ENCODE peak calls at places on chromosome 4, in six cellular contexts. S is CD4-positive, alpha-beta T cell; Y is fibroblast of lung; K is transverse colon; W is ovary; I is Karpas-422. Q is an unnamed sample.

GRCh38 chr4:173230077-173230476 is 61.5 kb downstream of the GALNT7 start:
- DNase-seq in Y (no peak), I (no peak), S (no peak), W (no peak), K (no peak), Q (no peak)

GRCh38 chr4:48970471-48970921 is 15.6 kb upstream of the CWH43 start:
- DNase-seq in I (no peak), W (no peak), Y (peak), K (no peak), S (no peak), Q (no peak)

GRCh38 chr4:109012286-109012880 is 249.5 kb upstream of the ETNPPL start:
- DNase-seq in W (no peak), Y (no peak), S (no peak), I (no peak), K (no peak), Q (no peak)

GRCh38 chr4:169682360-169683047 is 62.1 kb downstream of the CLCN3 start:
- DNase-seq in Y (no peak), W (no peak), I (no peak), K (no peak), S (no peak), Q (no peak)

GRCh38 chr4:26779674-26780073 is 81.0 kb upstream of the STIM2 start:
- DNase-seq in I (no peak), Y (peak), S (no peak), K (no peak), W (no peak), Q (no peak)

GRCh38 chr4:96092151-96092705 is 252.3 kb downstream of the PDHA2 start:
- DNase-seq in Y (no peak), K (no peak), I (no peak), S (no peak), W (no peak), Q (no peak)

GRCh38 chr4:72302981-72303704 is 265.9 kb downstream of the ADAMTS3 start:
- DNase-seq in I (peak), W (no peak), S (peak), K (peak), Y (peak), Q (no peak)

GRCh38 chr4:137740192-137740591 is 207.9 kb upstream of the PCDH18 start:
- DNase-seq in W (no peak), S (no peak), I (no peak), Y (no peak), K (no peak), Q (no peak)

DNA sequence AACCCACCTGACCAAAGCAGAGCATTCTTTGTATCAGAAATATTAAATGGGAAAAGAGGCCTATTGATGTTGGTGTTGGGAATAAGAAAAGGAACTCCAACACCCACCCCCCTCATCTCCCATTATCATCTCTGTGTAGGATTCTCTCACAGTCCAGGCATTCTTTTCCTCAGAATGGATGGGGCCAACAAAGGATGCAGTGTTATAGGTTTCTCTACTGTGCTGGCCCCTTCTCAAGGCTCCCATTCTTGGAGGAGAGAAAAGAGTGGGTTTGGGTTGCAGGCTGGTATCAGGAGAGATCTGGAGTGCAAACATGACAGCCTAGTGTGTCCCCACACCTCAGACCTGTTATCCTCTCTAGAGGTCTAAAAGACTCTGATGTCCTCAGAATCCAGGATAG is 59.6 kb downstream of the UGT8 start:
- DNase-seq in S (no peak), W (no peak), I (no peak), Y (no peak), K (no peak), Q (no peak)
- H3K27ac ChIP-seq in S (no peak), W (no peak), I (no peak), Y (no peak), K (no peak), Q (no peak)

DNA sequence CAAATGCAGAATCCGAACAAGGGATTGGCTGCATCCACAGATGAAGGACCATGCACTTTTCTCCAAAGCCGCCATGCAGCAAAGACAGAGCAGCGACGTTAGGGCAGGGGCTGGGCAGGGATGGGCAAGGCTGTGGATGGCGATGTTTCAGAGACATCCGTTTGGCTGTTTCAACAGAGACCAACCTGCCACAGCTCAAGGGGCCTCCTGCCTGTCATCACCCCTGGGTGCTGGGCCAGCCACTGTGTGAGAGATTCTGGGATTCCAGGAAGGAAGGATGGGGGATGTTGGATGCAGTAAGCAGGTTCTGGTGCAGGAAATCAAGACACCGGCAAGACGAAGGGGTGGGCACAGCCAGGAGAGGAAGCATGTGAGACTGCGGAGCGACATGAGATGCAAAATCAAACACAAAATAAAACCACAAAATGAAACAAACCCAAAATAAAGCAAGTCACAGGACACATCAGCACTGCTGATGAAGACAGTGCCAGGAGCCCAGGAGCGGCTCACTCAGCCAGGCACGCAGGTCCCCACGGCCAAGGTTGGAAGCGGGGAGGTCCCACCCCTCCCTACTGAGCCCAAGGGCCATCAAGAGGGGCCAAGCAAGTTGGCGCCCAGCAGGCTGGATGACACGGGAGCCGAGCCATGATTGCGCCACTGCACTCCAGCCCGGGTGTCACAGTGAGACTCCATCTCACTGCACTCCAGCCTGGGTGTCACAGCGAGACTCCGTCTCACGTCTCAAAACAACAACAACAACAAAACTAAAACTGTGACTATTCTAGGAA is 68.1 kb downstream of the FAM53A start:
- DNase-seq in K (no peak), S (no peak), W (no peak), Y (no peak), I (no peak), Q (no peak)
- H3K27ac ChIP-seq in K (no peak), S (no peak), W (no peak), Y (no peak), I (no peak), Q (no peak)

DNA sequence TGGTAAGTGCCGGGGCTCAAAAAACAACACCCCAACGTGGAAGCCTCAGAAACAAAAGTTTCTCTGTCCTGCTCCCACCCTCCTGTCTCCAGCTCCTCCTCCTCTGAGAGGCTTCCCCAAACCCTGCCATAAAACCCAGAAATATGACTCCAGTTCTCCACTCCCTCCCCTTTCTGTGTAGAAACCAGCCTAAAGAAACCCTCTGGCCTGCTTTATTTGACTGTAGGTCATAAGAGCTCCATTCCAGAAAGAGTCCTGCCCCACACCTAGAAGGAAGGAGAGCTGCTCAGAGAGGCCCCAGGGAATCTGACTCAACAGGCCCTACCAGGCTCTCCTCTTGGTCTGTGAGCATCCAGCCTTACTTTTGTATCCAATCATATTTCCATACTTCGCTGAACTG is 872 bp upstream of the S100P start:
- DNase-seq in K (no peak), S (no peak), W (no peak), I (no peak), Y (no peak), Q (no peak)
- H3K27ac ChIP-seq in K (no peak), S (no peak), W (no peak), I (no peak), Y (no peak), Q (peak)

GRCh38 chr4:118753096-118753495 is 67.9 kb downstream of the METTL14 start:
- DNase-seq in S (no peak), I (no peak), K (no peak), W (no peak), Y (no peak), Q (no peak)

GRCh38 chr4:118753685-118754084 is 68.5 kb downstream of the METTL14 start:
- DNase-seq in S (no peak), I (peak), Y (no peak), K (no peak), W (no peak), Q (no peak)

GRCh38 chr4:118754890-118755289 is 69.7 kb downstream of the METTL14 start:
- DNase-seq in Y (no peak), K (no peak), S (no peak), W (no peak), I (no peak), Q (no peak)

GRCh38 chr4:118751634-118752293 is 66.6 kb downstream of the METTL14 start:
- DNase-seq in Y (peak), I (no peak), S (no peak), K (no peak), W (no peak), Q (no peak)

DNA sequence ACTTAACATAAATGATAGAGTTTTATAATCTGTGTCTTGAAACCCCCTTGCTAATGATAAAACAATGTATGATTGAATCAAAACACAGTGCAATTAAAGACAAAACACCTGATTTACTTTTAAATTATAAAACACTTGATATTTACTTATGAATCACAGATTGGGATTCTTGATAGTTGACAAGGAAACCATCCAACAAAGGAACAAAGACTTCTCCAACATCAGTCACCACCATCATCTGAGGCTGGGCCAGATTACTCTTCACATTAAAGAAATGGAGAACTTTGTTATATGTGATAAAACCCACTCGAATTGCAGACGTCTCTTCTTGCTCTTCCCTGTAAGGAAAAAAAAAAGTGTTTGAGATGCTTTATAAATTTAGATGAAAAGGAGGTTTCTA is 67.4 kb downstream of the METTL14 start:
- DNase-seq in I (no peak), Y (peak), S (no peak), K (no peak), W (no peak), Q (no peak)
- H3K27ac ChIP-seq in I (peak), Y (no peak), S (no peak), K (peak), W (no peak), Q (no peak)

DNA sequence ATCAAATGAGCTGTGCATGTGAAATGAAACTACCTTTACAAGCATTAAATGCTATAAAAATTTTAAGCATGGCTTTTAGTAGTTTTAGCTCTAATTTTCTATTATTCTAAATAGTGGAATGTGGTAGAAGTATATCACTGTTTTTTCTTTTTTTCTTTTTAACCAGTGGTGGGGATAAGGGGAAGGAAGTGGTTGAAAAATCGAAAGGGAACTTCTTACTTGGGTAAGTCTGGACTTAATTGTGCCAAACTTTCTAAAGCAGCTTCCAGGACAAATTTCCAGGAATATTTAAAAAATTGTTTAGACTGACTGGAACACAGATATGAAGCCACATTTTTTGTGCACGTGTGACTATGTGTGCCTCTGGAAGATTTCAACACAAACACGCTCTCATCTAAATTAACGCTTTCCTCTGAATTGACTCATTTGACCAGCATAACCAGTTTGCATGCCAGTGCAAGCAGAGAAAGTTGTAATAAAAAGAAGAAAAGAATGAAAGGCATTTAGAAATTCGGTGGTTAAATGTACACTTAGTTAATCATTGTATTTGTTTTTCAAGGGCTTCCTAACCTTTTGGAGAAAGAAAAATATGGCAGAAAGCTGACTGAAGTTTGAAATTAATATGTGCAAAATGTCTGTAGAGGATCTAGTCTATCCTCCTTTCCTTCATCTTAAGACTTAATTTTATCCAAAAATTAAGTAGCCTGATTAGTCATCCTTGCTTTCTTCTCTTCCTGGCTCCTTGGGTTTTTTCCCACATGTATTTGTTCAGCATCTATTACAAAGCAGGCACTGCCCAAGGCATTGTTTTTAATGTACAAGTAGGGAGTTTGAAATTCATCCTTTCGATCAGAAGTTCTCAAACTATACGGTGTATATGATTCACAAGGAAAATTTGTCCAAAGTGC is 18.9 kb upstream of the YTHDC1 start:
- DNase-seq in S (no peak), Y (peak), W (no peak), I (no peak), K (no peak), Q (no peak)
- H3K27ac ChIP-seq in S (no peak), Y (no peak), W (no peak), I (no peak), K (no peak), Q (no peak)

GRCh38 chr4:183400035-183400434 is 44.4 kb upstream of the CDKN2AIP start:
- DNase-seq in I (no peak), W (no peak), S (no peak), Y (no peak), K (no peak), Q (no peak)
- H3K27ac ChIP-seq in I (no peak), W (no peak), S (no peak), Y (no peak), K (no peak), Q (no peak)

GRCh38 chr4:78776729-78777555 is 792 bp downstream of the BMP2K start:
- DNase-seq in K (peak), I (peak), S (peak), Y (peak), W (no peak), Q (no peak)
- H3K27ac ChIP-seq in K (peak), I (no peak), S (peak), Y (peak), W (peak), Q (peak)

GRCh38 chr4:39451423-39452023 is 7.2 kb downstream of the RPL9 start:
- DNase-seq in W (no peak), Y (no peak), K (no peak), I (no peak), S (no peak), Q (peak)

GRCh38 chr4:39442910-39443480 is 15.7 kb downstream of the RPL9 start:
- DNase-seq in I (no peak), Y (no peak), K (no peak), W (no peak), S (no peak), Q (no peak)

GRCh38 chr4:39446483-39446841 is 12.3 kb downstream of the RPL9 start:
- DNase-seq in W (no peak), I (no peak), Y (no peak), S (no peak), K (no peak), Q (no peak)

GRCh38 chr4:39450618-39451017 is 8.1 kb downstream of the RPL9 start:
- DNase-seq in S (no peak), Y (no peak), W (no peak), K (no peak), I (no peak), Q (no peak)

GRCh38 chr4:39446842-39447573 is 11.7 kb downstream of the RPL9 start:
- DNase-seq in W (peak), K (peak), I (peak), S (peak), Y (peak), Q (no peak)
- H3K27ac ChIP-seq in W (no peak), K (peak), I (no peak), S (no peak), Y (no peak), Q (no peak)

GRCh38 chr4:89253306-89253705 is 54.3 kb downstream of the GPRIN3 start:
- DNase-seq in W (no peak), I (no peak), K (no peak), Y (no peak), S (no peak), Q (no peak)
- H3K27ac ChIP-seq in W (no peak), I (no peak), K (peak), Y (no peak), S (no peak), Q (no peak)

DNA sequence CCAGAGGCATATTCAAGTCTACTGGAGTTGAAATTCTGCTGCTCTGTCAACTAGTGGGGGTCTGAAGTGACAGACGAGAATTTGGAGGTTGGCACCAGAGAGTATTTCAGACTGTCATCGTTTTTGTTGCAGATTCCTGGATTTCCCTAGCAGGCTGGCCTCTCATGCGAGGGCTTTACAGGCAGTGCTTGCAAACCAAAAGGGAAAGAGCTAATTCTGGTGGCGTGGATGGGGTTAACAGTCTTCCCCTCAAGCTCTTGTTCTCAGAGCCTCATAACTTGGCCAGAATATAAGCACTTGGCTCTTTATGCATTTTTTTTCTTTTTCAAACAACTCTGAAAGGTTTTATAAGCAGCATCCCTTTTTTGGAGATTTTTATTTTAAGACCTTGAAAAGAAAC is at the start of gene SPARCL1:
- DNase-seq in Y (no peak), K (peak), I (no peak), W (peak), S (no peak), Q (no peak)
- H3K27ac ChIP-seq in Y (no peak), K (peak), I (no peak), W (no peak), S (no peak), Q (peak)